ENCODE peak calls at places on chromosomes 7 and 10, in four cellular contexts. Z, V, L and D are unnamed samples.

GRCh38 chr10:2979267-2979660 is 88.1 kb upstream of the PFKP start:
- DNase-seq in L (no peak), Z (no peak), V (no peak), D (no peak)

GRCh38 chr10:123034332-123034731 is 25.5 kb downstream of the ACADSB start:
- DNase-seq in V (no peak), Z (no peak), L (no peak), D (no peak)

GRCh38 chr7:135584362-135585353 is 26.9 kb downstream of the NUP205 start:
- DNase-seq in V (peak), Z (no peak), L (no peak), D (no peak)

GRCh38 chr7:90540406-90540805 is 55.7 kb upstream of the CDK14 start:
- DNase-seq in Z (no peak), L (no peak), V (peak), D (no peak)

GRCh38 chr10:77160679-77161078 is 476.9 kb downstream of the KCNMA1 start:
- DNase-seq in L (no peak), Z (no peak), V (peak), D (no peak)

GRCh38 chr7:90701021-90701420 is 104.9 kb downstream of the CDK14 start:
- DNase-seq in V (no peak), Z (no peak), L (no peak), D (peak)

GRCh38 chr7:85289279-85289678 is 102.4 kb upstream of the SEMA3D start:
- DNase-seq in L (no peak), V (no peak), Z (no peak), D (no peak)

GRCh38 chr7:35784332-35784731 is 16.5 kb upstream of the SEPTIN7 start:
- DNase-seq in Z (no peak), V (no peak), L (no peak), D (no peak)

GRCh38 chr7:142130282-142130681 is 18.8 kb downstream of the MGAM2 start:
- DNase-seq in V (peak), L (no peak), Z (no peak), D (no peak)

GRCh38 chr10:78700413-78700812 is 368.4 kb upstream of the ZMIZ1 start:
- DNase-seq in Z (no peak), V (peak), L (peak), D (no peak)

GRCh38 chr10:86364551-86365345 is 1.8 kb downstream of the GRID1 start:
- DNase-seq in Z (peak), V (no peak), L (peak), D (no peak)

GRCh38 chr10:86363833-86364511 is 2.6 kb downstream of the GRID1 start:
- DNase-seq in Z (no peak), V (no peak), L (no peak), D (no peak)

GRCh38 chr10:86362129-86362527 is 4.5 kb downstream of the GRID1 start:
- DNase-seq in Z (no peak), V (no peak), L (no peak), D (no peak)

GRCh38 chr10:86362566-86363183 is 3.9 kb downstream of the GRID1 start:
- DNase-seq in Z (no peak), L (no peak), V (no peak), D (no peak)

DNA sequence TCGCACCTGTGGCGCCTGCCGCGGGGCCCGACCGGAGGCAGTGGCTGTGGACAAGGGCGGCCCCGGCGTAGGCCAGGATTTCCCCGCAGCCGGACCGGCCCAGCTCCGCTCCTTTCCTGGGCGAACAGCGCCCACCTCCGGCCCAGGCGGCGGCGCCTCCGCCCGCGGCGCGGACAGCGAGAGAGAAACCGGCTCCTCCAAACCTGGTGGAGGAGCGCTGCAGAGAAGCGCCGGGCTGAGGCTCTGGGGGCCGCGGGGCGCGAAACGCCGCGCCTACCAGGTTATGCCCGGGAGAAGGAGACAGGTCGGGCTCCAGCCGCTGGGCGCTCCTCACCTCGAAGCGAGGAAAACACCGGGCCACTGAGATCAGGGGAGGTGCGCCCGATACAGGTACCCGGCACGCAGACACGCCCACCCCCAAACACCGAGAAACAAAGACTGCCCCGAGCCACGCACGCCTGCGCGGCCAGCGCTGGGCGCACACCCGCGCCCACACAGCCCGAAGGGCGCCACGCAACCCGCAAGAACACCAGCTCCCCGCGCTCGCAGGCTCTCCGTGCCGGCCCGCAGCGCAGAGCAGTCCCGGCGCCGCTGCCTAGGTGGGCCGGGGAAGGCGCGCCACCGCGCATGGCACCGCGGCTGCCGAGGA is 3.3 kb downstream of the GRID1 start:
- DNase-seq in V (no peak), L (peak), Z (peak), D (peak)
- TF ChIP-seq CTCF in V (no peak), L (peak), Z (peak), D (peak)

DNA sequence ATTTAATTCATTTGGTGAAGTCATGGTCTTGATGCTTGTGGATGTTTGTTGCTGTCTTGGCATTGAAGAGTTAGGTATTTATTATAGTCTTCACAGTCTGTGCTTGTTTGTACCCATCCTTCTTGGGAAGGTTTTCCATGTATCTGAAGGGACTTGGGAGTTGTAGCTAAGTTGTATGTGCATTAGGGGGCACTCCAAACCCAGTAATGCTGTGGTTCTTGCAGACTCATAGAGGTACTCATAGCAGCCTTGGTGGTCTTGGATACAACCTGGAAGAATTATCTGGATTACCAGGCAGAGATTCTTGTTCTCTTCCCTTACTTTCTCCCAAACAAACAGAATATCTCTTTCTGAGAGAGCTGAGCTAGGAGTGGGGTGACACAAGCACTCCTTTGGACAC is 93.2 kb downstream of the ADCYAP1R1 start:
- DNase-seq in Z (peak), L (no peak), V (no peak), D (no peak)
- TF ChIP-seq CTCF in Z (peak), L (no peak), V (no peak), D (no peak)

DNA sequence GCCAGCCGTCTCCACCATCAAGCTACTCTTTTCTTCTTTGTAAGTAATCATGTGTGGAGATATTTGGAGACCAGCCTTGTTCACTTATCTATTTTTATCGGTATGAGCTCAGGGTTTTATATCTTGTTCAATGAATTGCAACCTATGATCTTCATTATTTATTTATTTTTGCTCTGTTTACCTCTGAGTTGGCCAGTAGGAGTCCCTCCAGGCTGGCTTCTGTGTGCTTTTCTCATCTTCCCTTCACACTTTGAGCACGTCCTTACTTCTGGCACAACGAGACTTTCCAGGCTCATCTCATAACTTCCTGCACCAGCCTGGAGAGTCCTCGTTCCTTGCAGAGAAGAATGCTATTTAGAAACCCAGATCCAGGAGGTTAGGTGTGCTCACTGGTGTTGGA is 375.8 kb upstream of the PODXL start:
- DNase-seq in L (no peak), V (no peak), Z (no peak), D (no peak)
- TF ChIP-seq CTCF in L (no peak), V (peak), Z (peak), D (no peak)

GRCh38 chr7:83648464-83649241 is at the start of gene SEMA3E:
- DNase-seq in L (peak), Z (peak), V (peak), D (no peak)
- TF ChIP-seq CTCF in L (no peak), Z (peak), V (peak), D (no peak)

DNA sequence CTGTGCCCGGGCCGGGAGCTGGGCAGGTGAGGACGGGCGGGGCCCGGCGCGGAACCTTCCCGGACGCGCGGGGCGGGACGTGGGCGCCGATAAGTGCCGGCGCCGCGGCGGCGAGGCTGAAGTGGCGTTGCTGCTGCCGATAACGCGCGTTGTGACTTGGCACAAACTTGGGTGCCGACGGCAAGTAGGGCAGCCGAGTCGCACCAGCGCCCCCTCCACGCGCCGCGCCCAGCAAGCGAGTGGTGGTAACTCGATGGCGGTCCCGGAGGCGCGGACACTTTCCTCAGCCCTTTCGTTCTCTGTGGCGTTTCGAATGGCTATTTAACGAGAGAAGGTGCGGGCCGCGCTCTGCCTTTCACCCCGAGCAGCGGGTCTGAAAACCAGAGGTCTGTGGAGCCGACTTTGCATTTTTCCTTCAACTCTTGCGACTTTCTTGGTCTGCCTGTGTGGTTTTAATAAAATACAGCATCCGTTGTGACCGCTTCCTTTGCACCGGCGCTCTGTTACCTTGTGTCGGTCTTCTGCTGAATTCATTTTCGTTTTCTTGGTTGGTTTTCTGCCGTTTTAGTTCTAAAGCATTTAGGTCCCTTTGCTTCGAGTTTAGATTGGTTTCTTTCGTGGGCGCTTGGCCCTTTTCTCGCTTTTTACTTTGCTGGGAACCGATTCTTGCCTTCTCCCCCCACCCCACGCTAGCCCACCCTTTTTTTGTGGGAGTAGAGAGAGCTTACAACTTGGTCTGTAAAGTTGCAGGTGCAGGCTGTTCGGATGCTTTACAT is 704 bp downstream of the STK17A start:
- DNase-seq in V (peak), L (peak), Z (peak), D (no peak)
- TF ChIP-seq CTCF in V (no peak), L (peak), Z (peak), D (no peak)

DNA sequence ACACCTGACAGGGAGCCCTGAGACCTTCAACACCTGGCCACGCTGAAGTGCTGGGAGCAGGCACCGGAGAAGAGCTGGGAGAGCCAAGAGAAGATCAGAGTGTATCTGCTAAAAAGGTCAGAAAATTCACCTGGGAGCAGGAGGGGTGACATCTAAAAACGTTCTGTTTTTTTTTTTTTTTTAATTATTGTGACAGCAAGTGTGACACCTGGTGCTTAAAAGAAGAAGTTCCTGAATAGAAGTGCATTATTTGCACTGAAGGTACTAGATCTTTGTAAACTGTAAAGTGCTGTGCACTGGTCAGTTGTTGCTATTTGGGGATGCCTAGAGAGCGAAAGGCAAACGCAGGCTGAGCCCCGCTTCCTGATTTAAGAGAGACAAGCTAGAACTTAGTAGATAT is 422.0 kb downstream of the PLXNA4 start:
- DNase-seq in L (no peak), V (peak), Z (no peak), D (no peak)
- TF ChIP-seq CTCF in L (no peak), V (peak), Z (no peak), D (no peak)

GRCh38 chr10:97445722-97446639 is at the start of the genes EXOSC1 and ZDHHC16:
- DNase-seq in Z (peak), V (peak), L (peak), D (peak)
- TF ChIP-seq CTCF in Z (peak), V (no peak), L (no peak), D (peak)

GRCh38 chr10:119602241-119603095 is 5.7 kb upstream of the TIAL1 start:
- DNase-seq in L (peak), V (peak), Z (peak), D (peak)
- TF ChIP-seq CTCF in L (peak), V (peak), Z (peak), D (peak)

DNA sequence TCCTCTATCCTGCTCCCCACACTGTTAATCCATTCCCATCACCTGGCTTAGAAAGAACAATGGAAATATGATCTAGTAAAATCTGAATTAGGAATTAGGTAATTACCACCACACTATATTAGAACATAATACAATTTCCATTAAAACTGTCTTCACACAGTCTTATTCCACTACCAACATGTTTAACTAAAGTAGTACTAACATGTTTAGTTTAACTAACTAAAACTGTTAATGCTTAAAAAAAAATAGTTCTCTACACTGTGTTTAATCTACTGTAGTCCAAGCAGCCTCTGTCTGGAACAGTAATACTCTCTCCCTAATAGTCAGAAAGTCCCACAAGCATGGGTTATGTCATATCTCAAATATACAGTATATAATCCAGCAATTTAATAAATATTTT is 150.8 kb downstream of the SGMS1 start:
- DNase-seq in L (no peak), Z (no peak), V (no peak), D (no peak)
- TF ChIP-seq CTCF in L (no peak), Z (no peak), V (no peak), D (no peak)

GRCh38 chr7:134454277-134454676 is 4.6 kb downstream of the AKR1B1 start:
- DNase-seq in Z (no peak), L (no peak), V (no peak), D (no peak)
- TF ChIP-seq CTCF in Z (no peak), L (no peak), V (no peak), D (no peak)